ENCODE peak calls at places on chromosome 2, in six cellular contexts. U is H1, F is GM12891, P is HepG2, N is K562, O is GM12878. L is an unnamed sample.

GRCh38 chr2:100895402-100895801 is 75.5 kb downstream of the NPAS2 start:
- DNase-seq in U (no peak), F (no peak), P (no peak), N (no peak), O (no peak), L (no peak)

GRCh38 chr2:238061310-238062202 is 755 bp downstream of the SCLY start:
- DNase-seq in U (no peak), F (peak; percentile 27), P (peak; percentile 35), N (peak; percentile 51), O (no peak), L (no peak)

GRCh38 chr2:27960237-27960912 is 69.8 kb downstream of the BABAM2 start:
- DNase-seq in U (no peak), F (no peak), P (no peak), N (no peak), O (no peak), L (no peak)

GRCh38 chr2:240509667-240510512 is 47.9 kb downstream of the ANKMY1 start:
- DNase-seq in U (no peak), F (no peak), P (no peak), N (no peak), O (no peak), L (no peak)

GRCh38 chr2:122736279-122736678 is 980.8 kb downstream of the TSN start:
- DNase-seq in U (no peak), F (no peak), P (no peak), N (no peak), O (no peak), L (no peak)

GRCh38 chr2:217142649-217143266 is 282.9 kb upstream of the TNP1 start:
- DNase-seq in U (peak; percentile 10), F (no peak), P (peak; percentile 38), N (peak; percentile 57), O (no peak), L (no peak)

GRCh38 chr2:212520340-212520739 is 18.3 kb downstream of the ERBB4 start:
- DNase-seq in U (no peak), F (no peak), P (peak; percentile 21), N (no peak), O (no peak), L (no peak)

GRCh38 chr2:214244847-214245246 is 166.0 kb upstream of the VWC2L start:
- DNase-seq in U (no peak), F (no peak), P (no peak), N (no peak), O (no peak), L (no peak)

GRCh38 chr2:168751104-168751768 is 51.2 kb upstream of the NOSTRIN start:
- DNase-seq in U (no peak), F (peak; percentile 3), P (no peak), N (no peak), O (no peak), L (no peak)

GRCh38 chr2:106285237-106285829 is 91.2 kb upstream of the UXS1 start:
- DNase-seq in U (no peak), F (no peak), P (peak; percentile 63), N (no peak), O (no peak), L (no peak)

GRCh38 chr2:8934338-8934737 is 69.1 kb downstream of the MBOAT2 start:
- DNase-seq in U (no peak), F (no peak), P (no peak), N (peak; percentile 28), O (no peak), L (no peak)

GRCh38 chr2:62118160-62118559 is 77.8 kb upstream of the B3GNT2 start:
- DNase-seq in U (no peak), F (no peak), P (no peak), N (no peak), O (no peak), L (no peak)

GRCh38 chr2:8567469-8568108 is 114.3 kb upstream of the ID2 start:
- DNase-seq in U (no peak), F (no peak), P (no peak), N (no peak), O (no peak), L (no peak)

GRCh38 chr2:109242654-109243331 is 113.8 kb downstream of the SH3RF3 start:
- DNase-seq in U (no peak), F (no peak), P (no peak), N (no peak), O (no peak), L (no peak)
- TF ChIP-seq TAF1 in U (no peak), F (no peak), P (no peak), N (no peak), O (no peak), L (no peak)

GRCh38 chr2:31233741-31234689 is at the start of gene EHD3:
- DNase-seq in U (peak; percentile 95), F (peak; percentile 65), P (peak; percentile 42), N (peak; percentile 66), O (no peak), L (peak; percentile 69)
- TF ChIP-seq POLR2A in U (no peak), F (no peak), P (no peak), N (no peak), O (peak; percentile 54), L (peak; percentile 49)

GRCh38 chr2:116918574-116918973 is 895.9 kb upstream of the DDX18 start:
- DNase-seq in U (no peak), F (no peak), P (no peak), N (no peak), O (no peak), L (no peak)
- TF ChIP-seq TAF1 in U (no peak), F (no peak), P (no peak), N (no peak), O (no peak), L (no peak)

GRCh38 chr2:42494434-42495233 is 852 bp upstream of the KCNG3 start:
- DNase-seq in U (peak; percentile 88), F (peak; percentile 50), P (peak; percentile 87), N (peak; percentile 77), O (peak; percentile 35), L (peak; percentile 49)
- TF ChIP-seq POLR2A in U (no peak), F (no peak), P (no peak), N (no peak), O (no peak), L (no peak)

L was measured in GM12892.